ENCODE peak calls at places on chromosomes 5 and 9, in four cellular contexts. B, W, E and Y are unnamed samples. For H3K36me3, the result is how much of the 10 kb centered on the place peaks cover.

GRCh38 chr5:68225188-68225910 is 9.8 kb downstream of the PIK3R1 start:
- DNase-seq in E (peak), W (no peak), B (peak), Y (no peak)

GRCh38 chr5:13659391-13659790 is 285.1 kb downstream of the DNAH5 start:
- DNase-seq in E (no peak), B (no peak), W (no peak), Y (no peak)

GRCh38 chr9:74500584-74500924 is 3.4 kb downstream of the RORB start:
- DNase-seq in W (no peak), B (no peak), E (no peak), Y (no peak)

GRCh38 chr9:113593682-113594281 is 130.3 kb downstream of the RGS3 start:
- DNase-seq in W (no peak), E (peak), B (peak), Y (peak)

GRCh38 chr9:33619666-33620404 is 95.8 kb downstream of the ANKRD18B start:
- DNase-seq in E (peak), W (no peak), B (no peak), Y (no peak)

GRCh38 chr5:9621379-9621903 is 8.7 kb downstream of the TAS2R1 start:
- DNase-seq in B (no peak), E (peak), W (no peak), Y (no peak)

GRCh38 chr9:134175291-134175807 is 11.0 kb upstream of the RNU6ATAC start:
- DNase-seq in E (no peak), B (peak), W (no peak), Y (no peak)

GRCh38 chr5:1846583-1846982 is 36.1 kb downstream of the IRX4 start:
- DNase-seq in B (no peak), W (no peak), E (no peak), Y (no peak)

GRCh38 chr5:65213921-65214525 is 267.7 kb downstream of the ADAMTS6 start:
- DNase-seq in W (no peak), E (no peak), B (no peak), Y (no peak)

GRCh38 chr9:107283621-107284616 is 840 bp downstream of the RAD23B start:
- DNase-seq in B (peak), W (peak), E (no peak), Y (peak)

GRCh38 chr5:59039296-59040006 is 456.6 kb downstream of the RAB3C start:
- DNase-seq in E (no peak), W (no peak), B (peak), Y (peak)

GRCh38 chr9:136046555-136046921 is 48.6 kb downstream of the NACC2 start:
- DNase-seq in E (no peak), B (no peak), W (no peak), Y (no peak)
- H3K36me3 ChIP-seq in E (under half), B (under half), W (under half), Y (under half)

GRCh38 chr5:132886064-132886823 is 12.8 kb downstream of the LEAP2 start:
- DNase-seq in B (no peak), E (no peak), W (no peak), Y (no peak)
- H3K36me3 ChIP-seq in B (under half), E (under half), W (under half), Y (under half)

GRCh38 chr5:154794525-154795234 is 39.5 kb downstream of the LARP1 start:
- DNase-seq in B (no peak), E (no peak), W (no peak), Y (no peak)
- H3K36me3 ChIP-seq in B (under half), E (under half), W (under half), Y (under half)

GRCh38 chr9:112034216-112034611 is 137.6 kb downstream of the UGCG start:
- DNase-seq in W (no peak), B (no peak), E (no peak), Y (no peak)
- H3K36me3 ChIP-seq in W (under half), B (under half), E (under half), Y (under half)

GRCh38 chr9:128182872-128183528 is 8.4 kb downstream of the CIZ1 start:
- DNase-seq in B (no peak), W (no peak), E (no peak), Y (no peak)
- H3K36me3 ChIP-seq in B (under half), W (under half), E (under half), Y (under half)

GRCh38 chr5:138927979-138928378 is 52.8 kb upstream of the LRRTM2 start:
- DNase-seq in W (no peak), E (no peak), B (peak), Y (no peak)
- H3K36me3 ChIP-seq in W (under half), E (under half), B (under half), Y (under half)

GRCh38 chr9:121227867-121228266 is 26.2 kb upstream of the RAB14 start:
- DNase-seq in E (no peak), B (no peak), W (no peak), Y (no peak)
- H3K36me3 ChIP-seq in E (under half), B (under half), W (under half), Y (under half)

DNA sequence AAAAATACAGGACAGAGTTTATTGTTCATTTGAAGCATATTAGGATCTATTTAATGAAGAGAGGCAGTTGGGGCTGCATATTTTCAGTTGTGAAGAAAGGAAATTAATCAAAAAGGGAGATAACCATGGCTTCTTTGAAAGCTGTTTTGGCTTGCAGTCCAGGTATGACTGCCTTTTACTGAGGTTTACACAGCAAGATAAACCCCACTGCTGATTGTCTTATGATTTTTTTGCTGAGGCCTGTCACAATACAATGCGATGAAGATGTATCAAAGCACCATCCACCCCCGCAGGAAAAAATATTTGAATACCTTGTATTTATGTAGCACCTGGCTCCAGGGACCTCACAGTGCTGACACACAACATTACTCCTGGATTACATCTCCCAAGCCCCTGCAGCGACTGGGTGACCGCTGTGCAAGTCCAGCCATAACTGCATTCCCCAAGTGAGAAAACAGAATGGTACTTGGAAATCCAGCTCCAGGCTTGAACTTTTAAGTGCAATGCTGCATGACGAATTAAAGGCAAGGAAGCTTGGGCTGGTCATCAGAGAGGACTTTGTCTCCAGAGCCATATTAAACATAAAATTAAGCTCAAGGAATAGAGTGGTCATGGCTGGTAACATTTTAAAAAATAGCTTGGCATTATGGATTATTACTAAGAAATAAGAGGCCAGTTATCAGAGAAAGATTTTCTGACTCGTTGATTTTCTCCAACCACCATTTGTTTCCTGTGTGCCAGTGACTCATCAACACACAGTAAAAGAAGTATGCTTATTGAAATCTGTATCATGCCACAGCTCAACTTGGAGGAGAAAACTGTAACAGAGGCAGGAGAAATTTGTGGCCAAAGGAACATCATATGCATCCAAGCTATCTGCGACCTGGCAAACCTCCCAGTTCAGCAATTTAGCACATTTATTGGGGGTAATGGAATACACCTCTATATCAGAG is 374.2 kb downstream of the MAN2A1 start:
- DNase-seq in W (no peak), E (no peak), B (no peak), Y (no peak)
- H3K36me3 ChIP-seq in W (under half), E (under half), B (under half), Y (under half)

DNA sequence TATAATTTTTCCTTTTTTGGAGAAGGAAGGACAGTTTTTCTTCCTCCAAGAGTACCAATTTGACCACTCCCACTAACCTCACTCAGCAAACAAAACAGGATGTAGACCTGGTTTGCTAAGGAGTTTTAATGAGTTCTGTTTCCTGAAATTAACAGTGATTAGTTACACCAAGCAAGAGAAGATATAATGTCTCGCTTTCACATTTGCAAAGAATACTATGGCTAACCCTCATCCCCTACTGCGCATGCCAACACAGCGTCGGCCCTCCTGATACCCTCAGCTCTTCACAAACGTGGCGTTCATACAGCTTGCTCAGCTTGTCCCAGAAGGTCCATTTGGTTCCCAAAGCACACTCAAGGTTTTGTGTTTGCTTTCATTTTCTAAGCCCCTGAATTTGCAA is 41.9 kb upstream of the IPPK start:
- DNase-seq in B (no peak), E (no peak), W (no peak), Y (no peak)
- H3K36me3 ChIP-seq in B (under half), E (under half), W (under half), Y (under half)